ENCODE peak calls at places on chromosome 4, in ten cellular contexts. S is stimulated activated CD8-positive, alpha-beta memory T cell treated with anti-CD3 and anti-CD28 coated beads, Interleukin-7, amount 100 ng/mL, for 1 hour; K is ELR; U is upper lobe of right lung; V is activated naive CD8-positive, alpha-beta T cell treated with anti-CD3 and anti-CD28 coated beads, Interleukin-2, amount 50 U/mL, for 24 hours; A is activated CD4-positive, alpha-beta T cell treated with anti-CD3 and anti-CD28 coated beads, Interleukin-2, amount 10 ng/mL, durations not matched to agents 7 days and 5 days; G is GM03348; D is breast epithelium; F is stimulated activated naive CD4-positive, alpha-beta T cell; M is OCI-LY7. L is an unnamed sample.

GRCh38 chr4:86822136-86822535 is 27.0 kb downstream of the SLC10A6 start:
- DNase-seq in U (no peak), D (no peak), S (no peak), G (no peak), A (no peak), V (no peak), M (no peak), K (peak), F (no peak), L (no peak)

GRCh38 chr4:48079972-48080391 is 54.1 kb downstream of the TXK start:
- DNase-seq in D (no peak), K (peak), S (no peak), A (no peak), M (no peak), G (no peak), U (no peak), F (no peak), V (no peak), L (no peak)

GRCh38 chr4:69760455-69760854 is at the start of gene SULT1B1:
- DNase-seq in V (peak), M (no peak), A (peak), D (no peak), F (peak), U (no peak), S (peak), G (peak), K (no peak), L (no peak)

GRCh38 chr4:99447079-99447478 is 11.9 kb upstream of the ADH7 start:
- DNase-seq in D (no peak), M (no peak), S (no peak), K (peak), U (no peak), V (peak), A (no peak), F (no peak), G (peak), L (peak)

GRCh38 chr4:128810331-128810870 is 901 bp downstream of the JADE1 start:
- DNase-seq in S (no peak), G (peak), K (peak), F (peak), U (no peak), A (peak), D (no peak), V (peak), M (peak), L (peak)

GRCh38 chr4:139027771-139028170 is 12.2 kb downstream of the NOCT start:
- DNase-seq in V (no peak), G (peak), M (no peak), S (no peak), K (no peak), F (no peak), A (no peak), D (no peak), U (no peak), L (no peak)

GRCh38 chr4:65502151-65502691 is 168.1 kb downstream of the EPHA5 start:
- DNase-seq in U (no peak), A (no peak), S (no peak), K (peak), M (no peak), D (no peak), F (no peak), G (no peak), V (no peak), L (no peak)

GRCh38 chr4:8832130-8832930 is 39.3 kb downstream of the HMX1 start:
- DNase-seq in F (no peak), U (peak), A (no peak), K (no peak), G (no peak), M (no peak), S (no peak), D (peak), V (no peak), L (no peak)

GRCh38 chr4:17662694-17663093 is 48.3 kb downstream of the MED28 start:
- DNase-seq in V (no peak), S (no peak), U (no peak), D (no peak), A (no peak), K (peak), F (no peak), M (no peak), G (no peak), L (no peak)

GRCh38 chr4:89753601-89754066 is 83.3 kb downstream of the SNCA start:
- DNase-seq in G (peak), A (no peak), M (no peak), U (no peak), V (no peak), K (peak), F (no peak), D (no peak), S (no peak), L (no peak)

GRCh38 chr4:182593864-182594263 is 323.3 kb downstream of the DCTD start:
- DNase-seq in S (no peak), V (no peak), M (no peak), F (no peak), A (no peak), D (no peak), U (no peak), G (no peak), K (no peak), L (no peak)

GRCh38 chr4:34250562-34250961 is 1993.8 kb downstream of the ARAP2 start:
- DNase-seq in S (no peak), A (no peak), F (no peak), D (no peak), G (no peak), M (no peak), V (no peak), U (no peak), K (peak), L (no peak)

GRCh38 chr4:107044170-107044569 is 8.1 kb upstream of the DKK2 start:
- DNase-seq in K (peak), S (no peak), V (no peak), D (no peak), M (peak), A (no peak), U (no peak), G (peak), F (no peak), L (no peak)

GRCh38 chr4:23956601-23957364 is 66.9 kb upstream of the PPARGC1A start:
- DNase-seq in A (no peak), S (no peak), G (no peak), K (peak), D (no peak), U (no peak), V (no peak), M (no peak), F (no peak), L (no peak)